ENCODE peak calls at places on chromosomes 1 and 21, in six cellular contexts. One of them, this sample, is unnamed. For H4K20me1, the result is how much of the 10 kb centered on the place peaks cover.

GRCh38 chr1:67811816-67812215 is 21.5 kb downstream of the GNG12 start:
- DNase-seq in astrocyte: no peak
- DNase-seq in IMR-90: no peak
- DNase-seq in endothelial cell of umbilical vein: peak
- DNase-seq in HepG2: no peak
- DNase-seq in H1: no peak
- DNase-seq in this sample: no peak

GRCh38 chr1:115091582-115091981 is 2.3 kb upstream of the TSPAN2 start:
- DNase-seq in astrocyte: no peak
- DNase-seq in IMR-90: no peak
- DNase-seq in endothelial cell of umbilical vein: no peak
- DNase-seq in HepG2: no peak
- DNase-seq in H1: no peak
- DNase-seq in this sample: no peak

GRCh38 chr1:59673575-59674467 is 140.9 kb upstream of the HOOK1 start:
- DNase-seq in astrocyte: no peak
- DNase-seq in IMR-90: no peak
- DNase-seq in endothelial cell of umbilical vein: peak
- DNase-seq in HepG2: no peak
- DNase-seq in H1: no peak
- DNase-seq in this sample: peak

GRCh38 chr21:32813265-32813903 is 41.8 kb upstream of the PAXBP1 start:
- DNase-seq in astrocyte: no peak
- DNase-seq in IMR-90: no peak
- DNase-seq in endothelial cell of umbilical vein: peak
- DNase-seq in HepG2: no peak
- DNase-seq in H1: no peak
- DNase-seq in this sample: no peak

GRCh38 chr1:155911156-155912055 is at the start of gene RIT1:
- DNase-seq in astrocyte: peak
- DNase-seq in IMR-90: peak
- DNase-seq in endothelial cell of umbilical vein: peak
- DNase-seq in HepG2: peak
- DNase-seq in H1: peak
- DNase-seq in this sample: peak

GRCh38 chr1:119742193-119742592 is 26.5 kb downstream of the HMGCS2 start:
- DNase-seq in astrocyte: peak
- DNase-seq in IMR-90: peak
- DNase-seq in endothelial cell of umbilical vein: no peak
- DNase-seq in HepG2: no peak
- DNase-seq in H1: no peak
- DNase-seq in this sample: no peak

GRCh38 chr1:14585771-14586170 is 12.7 kb upstream of the KAZN start:
- DNase-seq in astrocyte: no peak
- DNase-seq in IMR-90: no peak
- DNase-seq in endothelial cell of umbilical vein: no peak
- DNase-seq in HepG2: no peak
- DNase-seq in H1: no peak
- DNase-seq in this sample: no peak

GRCh38 chr1:109490029-109490933 is 3.6 kb upstream of the CYB561D1 start:
- DNase-seq in astrocyte: peak
- DNase-seq in IMR-90: peak
- DNase-seq in endothelial cell of umbilical vein: peak
- DNase-seq in HepG2: peak
- DNase-seq in H1: peak
- DNase-seq in this sample: peak

GRCh38 chr1:111656093-111657017 is 36.8 kb downstream of the RAP1A start:
- DNase-seq in astrocyte: peak
- DNase-seq in IMR-90: peak
- DNase-seq in endothelial cell of umbilical vein: peak
- DNase-seq in HepG2: peak
- DNase-seq in H1: no peak
- DNase-seq in this sample: peak
- H4K20me1 ChIP-seq in astrocyte: under half
- H4K20me1 ChIP-seq in IMR-90: under half
- H4K20me1 ChIP-seq in endothelial cell of umbilical vein: under half
- H4K20me1 ChIP-seq in HepG2: under half
- H4K20me1 ChIP-seq in H1: under half
- H4K20me1 ChIP-seq in this sample: under half

GRCh38 chr1:84250668-84251067 is 50.8 kb upstream of the SAMD13 start:
- DNase-seq in astrocyte: no peak
- DNase-seq in IMR-90: no peak
- DNase-seq in endothelial cell of umbilical vein: no peak
- DNase-seq in HepG2: no peak
- DNase-seq in H1: no peak
- DNase-seq in this sample: no peak

GRCh38 chr1:84254703-84255238 is 46.7 kb upstream of the SAMD13 start:
- DNase-seq in astrocyte: no peak
- DNase-seq in IMR-90: no peak
- DNase-seq in endothelial cell of umbilical vein: no peak
- DNase-seq in HepG2: no peak
- DNase-seq in H1: no peak
- DNase-seq in this sample: no peak

GRCh38 chr1:84253891-84254290 is 47.6 kb upstream of the SAMD13 start:
- DNase-seq in astrocyte: peak
- DNase-seq in IMR-90: peak
- DNase-seq in endothelial cell of umbilical vein: peak
- DNase-seq in HepG2: peak
- DNase-seq in H1: no peak
- DNase-seq in this sample: peak

GRCh38 chr1:84255586-84255985 is 45.9 kb upstream of the SAMD13 start:
- DNase-seq in astrocyte: no peak
- DNase-seq in IMR-90: no peak
- DNase-seq in endothelial cell of umbilical vein: no peak
- DNase-seq in HepG2: no peak
- DNase-seq in H1: no peak
- DNase-seq in this sample: no peak

DNA sequence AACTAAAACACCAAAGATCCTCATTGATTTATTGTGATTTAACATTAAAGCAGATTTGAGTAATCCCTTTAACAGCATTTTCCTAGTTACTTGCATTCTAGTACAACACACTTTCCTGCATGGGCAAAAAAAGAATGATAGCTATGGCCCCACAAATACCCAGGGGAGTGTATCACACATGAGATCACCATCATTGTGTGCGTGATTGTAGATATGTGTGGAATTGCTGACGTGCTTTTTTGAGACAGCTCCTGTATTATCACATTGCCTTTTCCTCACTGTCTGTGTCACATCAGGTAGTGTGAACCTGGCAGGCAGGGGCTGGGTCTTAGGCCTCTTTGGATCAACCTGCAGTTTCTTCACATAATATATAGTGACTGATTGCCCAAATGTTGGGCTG is 48.5 kb upstream of the SAMD13 start:
- DNase-seq in astrocyte: peak
- DNase-seq in IMR-90: peak
- DNase-seq in endothelial cell of umbilical vein: no peak
- DNase-seq in HepG2: no peak
- DNase-seq in H1: no peak
- DNase-seq in this sample: no peak
- H2AFZ ChIP-seq in astrocyte: no peak
- H2AFZ ChIP-seq in IMR-90: no peak
- H2AFZ ChIP-seq in endothelial cell of umbilical vein: no peak
- H2AFZ ChIP-seq in HepG2: no peak
- H2AFZ ChIP-seq in H1: no peak
- H2AFZ ChIP-seq in this sample: no peak

GRCh38 chr1:9590201-9590600 is 1.5 kb downstream of the TMEM201 start:
- DNase-seq in astrocyte: no peak
- DNase-seq in IMR-90: no peak
- DNase-seq in endothelial cell of umbilical vein: no peak
- DNase-seq in HepG2: no peak
- DNase-seq in H1: no peak
- DNase-seq in this sample: no peak

GRCh38 chr1:9590945-9591668 is 2.4 kb downstream of the TMEM201 start:
- DNase-seq in astrocyte: no peak
- DNase-seq in IMR-90: no peak
- DNase-seq in endothelial cell of umbilical vein: no peak
- DNase-seq in HepG2: no peak
- DNase-seq in H1: no peak
- DNase-seq in this sample: no peak

GRCh38 chr1:9592510-9593075 is 3.9 kb downstream of the TMEM201 start:
- DNase-seq in astrocyte: no peak
- DNase-seq in IMR-90: no peak
- DNase-seq in endothelial cell of umbilical vein: no peak
- DNase-seq in HepG2: no peak
- DNase-seq in H1: no peak
- DNase-seq in this sample: no peak

GRCh38 chr1:9593147-9593491 is 4.4 kb downstream of the TMEM201 start:
- DNase-seq in astrocyte: no peak
- DNase-seq in IMR-90: no peak
- DNase-seq in endothelial cell of umbilical vein: no peak
- DNase-seq in HepG2: no peak
- DNase-seq in H1: no peak
- DNase-seq in this sample: no peak

GRCh38 chr1:9591669-9592509 is 3.2 kb downstream of the TMEM201 start:
- DNase-seq in astrocyte: no peak
- DNase-seq in IMR-90: no peak
- DNase-seq in endothelial cell of umbilical vein: no peak
- DNase-seq in HepG2: no peak
- DNase-seq in H1: peak
- DNase-seq in this sample: no peak
- H4K20me1 ChIP-seq in astrocyte: half or more
- H4K20me1 ChIP-seq in IMR-90: under half
- H4K20me1 ChIP-seq in endothelial cell of umbilical vein: under half
- H4K20me1 ChIP-seq in HepG2: under half
- H4K20me1 ChIP-seq in H1: under half
- H4K20me1 ChIP-seq in this sample: under half

DNA sequence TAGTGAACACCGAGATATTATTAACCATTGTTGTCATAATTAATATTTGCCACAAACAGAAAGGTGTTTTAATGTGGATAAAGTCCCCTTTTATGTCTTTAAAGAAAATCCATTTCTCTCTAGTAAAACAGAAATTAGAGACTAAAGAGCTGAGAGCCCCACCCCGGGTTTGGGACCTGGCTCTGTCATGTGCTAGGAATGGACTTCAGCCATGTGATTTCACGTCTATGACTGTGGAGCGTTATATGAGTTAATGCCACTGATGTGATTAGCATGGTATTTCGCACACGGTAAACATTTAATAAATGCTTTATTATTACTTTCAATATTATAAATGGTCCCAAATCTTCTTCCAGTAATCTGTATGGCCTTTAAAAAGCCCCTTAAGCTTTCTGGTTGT is 205.0 kb upstream of the NFIA start:
- DNase-seq in astrocyte: no peak
- DNase-seq in IMR-90: no peak
- DNase-seq in endothelial cell of umbilical vein: no peak
- DNase-seq in HepG2: no peak
- DNase-seq in H1: no peak
- DNase-seq in this sample: no peak
- H2AFZ ChIP-seq in astrocyte: no peak
- H2AFZ ChIP-seq in IMR-90: no peak
- H2AFZ ChIP-seq in endothelial cell of umbilical vein: no peak
- H2AFZ ChIP-seq in HepG2: no peak
- H2AFZ ChIP-seq in H1: no peak
- H2AFZ ChIP-seq in this sample: no peak

DNA sequence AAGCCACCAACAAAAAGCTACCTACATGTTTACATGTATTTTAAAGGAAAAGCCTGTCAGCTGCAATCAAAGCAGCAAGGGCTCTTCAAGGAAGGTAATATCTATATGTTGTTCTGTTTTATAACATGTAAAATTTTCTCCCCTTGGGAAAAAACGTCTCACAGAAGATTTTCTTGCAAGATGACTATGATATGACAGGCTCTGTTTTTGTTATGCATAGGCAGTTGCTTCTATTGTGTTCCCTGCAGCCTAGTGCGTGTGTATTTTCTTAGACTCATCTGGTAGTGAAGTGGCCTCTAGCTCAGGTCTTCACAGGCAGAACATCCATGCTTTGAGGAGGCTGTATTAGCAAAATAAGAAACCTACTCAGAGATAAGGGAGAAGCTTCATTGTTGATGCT is 35.6 kb downstream of the LAMC1 start:
- DNase-seq in astrocyte: no peak
- DNase-seq in IMR-90: peak
- DNase-seq in endothelial cell of umbilical vein: peak
- DNase-seq in HepG2: no peak
- DNase-seq in H1: no peak
- DNase-seq in this sample: no peak
- H4K20me1 ChIP-seq in astrocyte: half or more
- H4K20me1 ChIP-seq in IMR-90: half or more
- H4K20me1 ChIP-seq in endothelial cell of umbilical vein: under half
- H4K20me1 ChIP-seq in HepG2: under half
- H4K20me1 ChIP-seq in H1: under half
- H4K20me1 ChIP-seq in this sample: under half

GRCh38 chr21:31265293-31265692 is 78.8 kb downstream of the TIAM1 start:
- DNase-seq in astrocyte: no peak
- DNase-seq in IMR-90: no peak
- DNase-seq in endothelial cell of umbilical vein: no peak
- DNase-seq in HepG2: no peak
- DNase-seq in H1: no peak
- DNase-seq in this sample: no peak
- H2AFZ ChIP-seq in astrocyte: no peak
- H2AFZ ChIP-seq in IMR-90: no peak
- H2AFZ ChIP-seq in endothelial cell of umbilical vein: no peak
- H2AFZ ChIP-seq in HepG2: no peak
- H2AFZ ChIP-seq in H1: no peak
- H2AFZ ChIP-seq in this sample: no peak

DNA sequence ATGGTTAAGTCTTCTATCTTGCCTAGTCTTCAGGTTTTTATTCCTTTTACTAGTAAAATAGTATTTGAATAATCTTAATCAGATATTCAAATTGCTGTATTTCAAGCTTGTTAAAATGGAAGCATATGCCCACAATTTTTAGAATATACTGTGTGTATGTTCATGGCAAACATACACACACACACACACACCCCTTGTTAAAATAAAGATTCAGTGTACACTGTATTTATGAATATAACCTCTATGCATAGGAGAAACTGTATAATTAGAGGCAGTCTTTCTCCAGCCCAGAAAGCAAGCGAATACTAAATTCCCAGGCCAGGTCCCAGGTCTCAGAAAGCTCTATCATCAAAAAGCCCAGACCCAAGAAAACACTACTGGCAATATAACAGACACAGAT is 57.8 kb downstream of the JAK1 start:
- DNase-seq in astrocyte: no peak
- DNase-seq in IMR-90: no peak
- DNase-seq in endothelial cell of umbilical vein: no peak
- DNase-seq in HepG2: no peak
- DNase-seq in H1: no peak
- DNase-seq in this sample: no peak
- H4K20me1 ChIP-seq in astrocyte: under half
- H4K20me1 ChIP-seq in IMR-90: half or more
- H4K20me1 ChIP-seq in endothelial cell of umbilical vein: under half
- H4K20me1 ChIP-seq in HepG2: under half
- H4K20me1 ChIP-seq in H1: under half
- H4K20me1 ChIP-seq in this sample: under half